ENCODE peak calls at places on chromosome 9, in six cellular contexts. G is activated CD8-positive, alpha-beta memory T cell treated with anti-CD3 and anti-CD28 coated beads for 24 hours; C is hypothalamus; M is T-helper 2 cell; N is activated CD8-positive, alpha-beta T cell treated with anti-CD3 and anti-CD28 coated beads, Interleukin-2, amount 10 ng/mL, durations not matched to agents 7 days and 5 days; O is substantia nigra. Y is an unnamed sample.

GRCh38 chr9:22416692-22417060 is 29.9 kb upstream of the DMRTA1 start:
- DNase-seq in N (no peak), C (no peak), G (no peak), O (no peak), M (no peak), Y (no peak)

GRCh38 chr9:122005597-122005996 is 87.5 kb downstream of the TTLL11 start:
- DNase-seq in M (no peak), G (no peak), C (no peak), O (no peak), N (peak), Y (no peak)

GRCh38 chr9:12368569-12368968 is 324.6 kb upstream of the TYRP1 start:
- DNase-seq in M (no peak), O (no peak), G (no peak), N (no peak), C (no peak), Y (no peak)

GRCh38 chr9:135739271-135740220 is 37.6 kb downstream of the KCNT1 start:
- DNase-seq in C (no peak), O (no peak), G (no peak), N (no peak), M (no peak), Y (no peak)

GRCh38 chr9:87677776-87678587 is 47.9 kb upstream of the CTSL start:
- DNase-seq in C (no peak), M (no peak), O (no peak), G (peak), N (no peak), Y (no peak)

GRCh38 chr9:655875-656274 is 185.6 kb upstream of the DMRT1 start:
- DNase-seq in C (no peak), O (no peak), G (no peak), M (no peak), N (no peak), Y (no peak)

GRCh38 chr9:110152704-110153374 is 55.1 kb downstream of the C9orf152 start:
- DNase-seq in G (no peak), N (peak), C (no peak), O (no peak), M (no peak), Y (peak)

GRCh38 chr9:99601506-99601905 is 220.2 kb upstream of the NR4A3 start:
- DNase-seq in C (no peak), N (no peak), G (no peak), O (no peak), M (no peak), Y (no peak)

GRCh38 chr9:137164370-137165249 is 5.2 kb downstream of the LRRC26 start:
- DNase-seq in G (no peak), O (no peak), M (no peak), N (no peak), C (no peak), Y (no peak)

GRCh38 chr9:3863114-3863528 is 337.3 kb upstream of the RFX3 start:
- DNase-seq in O (peak), C (peak), N (no peak), G (no peak), M (no peak), Y (no peak)

GRCh38 chr9:134408389-134408788 is 82.1 kb downstream of the RXRA start:
- DNase-seq in M (no peak), N (no peak), O (no peak), C (no peak), G (no peak), Y (no peak)

GRCh38 chr9:77648458-77649108 is 461 bp upstream of the GNA14 start:
- DNase-seq in C (peak), G (no peak), M (no peak), O (no peak), N (no peak), Y (peak)

GRCh38 chr9:116497081-116497480 is 190.0 kb upstream of the TRIM32 start:
- DNase-seq in G (no peak), O (no peak), N (no peak), C (no peak), M (no peak), Y (no peak)

GRCh38 chr9:114172981-114173833 is 17.9 kb downstream of the COL27A1 start:
- DNase-seq in G (no peak), N (no peak), O (no peak), C (no peak), M (no peak), Y (no peak)

GRCh38 chr9:91328186-91328585 is 33.5 kb downstream of the AUH start:
- DNase-seq in G (no peak), M (no peak), C (no peak), O (no peak), N (no peak), Y (no peak)